ENCODE peak calls at places on chromosomes 11 and 22, in seven cellular contexts. S is tibial artery, Q is dorsolateral prefrontal cortex, P is mucosa of descending colon, B is ovary, O is skeletal muscle cell, A is left ventricle myocardium inferior. F is an unnamed sample.

GRCh38 chr11:74212533-74212932 is 41.4 kb downstream of the PPME1 start:
- DNase-seq in A (no peak), P (no peak), Q (no peak), S (no peak), O (no peak), B (no peak), F (no peak)

GRCh38 chr11:126318642-126319373 is 14.9 kb downstream of the DCPS start:
- DNase-seq in O (peak), A (peak), B (peak), S (peak), P (peak), Q (no peak), F (peak)

GRCh38 chr11:33534575-33534974 is 166.1 kb downstream of the C11orf91 start:
- DNase-seq in O (no peak), S (no peak), A (no peak), Q (no peak), B (no peak), P (no peak), F (no peak)

GRCh38 chr22:42769574-42770447 is 49.1 kb upstream of the A4GALT start:
- DNase-seq in B (peak), P (peak), O (peak), A (peak), S (peak), Q (no peak), F (no peak)

GRCh38 chr22:24379536-24379935 is 47.9 kb upstream of the ADORA2A start:
- DNase-seq in B (no peak), S (no peak), O (no peak), Q (no peak), P (no peak), A (no peak), F (peak)

GRCh38 chr11:125271436-125272064 is 107.0 kb downstream of the PKNOX2 start:
- DNase-seq in Q (no peak), P (no peak), O (no peak), B (no peak), A (no peak), S (no peak), F (no peak)

GRCh38 chr11:93570759-93571413 is 27.7 kb upstream of the SMCO4 start:
- DNase-seq in S (no peak), A (no peak), P (peak), Q (no peak), O (peak), B (peak), F (no peak)

GRCh38 chr11:95296621-95297025 is 65.6 kb upstream of the SESN3 start:
- DNase-seq in S (no peak), B (no peak), O (no peak), Q (no peak), A (no peak), P (no peak), F (no peak)

GRCh38 chr11:20873054-20873453 is 203.7 kb downstream of the NELL1 start:
- DNase-seq in Q (no peak), P (peak), O (no peak), S (no peak), A (no peak), B (no peak), F (peak)

GRCh38 chr11:6667733-6668374 is 12.2 kb upstream of the DCHS1 start:
- DNase-seq in S (no peak), Q (no peak), B (no peak), O (no peak), A (no peak), P (peak), F (peak)

GRCh38 chr11:61947486-61948210 is 2.5 kb upstream of the BEST1 start:
- DNase-seq in P (peak), Q (peak), A (peak), O (peak), S (peak), B (peak), F (peak)

GRCh38 chr11:76690736-76691135 is 20.2 kb upstream of the LRRC32 start:
- DNase-seq in B (no peak), A (no peak), O (peak), S (no peak), Q (no peak), P (no peak), F (no peak)

GRCh38 chr22:37731804-37732471 is 35.1 kb downstream of the TRIOBP start:
- DNase-seq in S (no peak), P (peak), O (no peak), Q (no peak), A (no peak), B (no peak), F (no peak)

GRCh38 chr11:73274722-73275380 is 2.7 kb downstream of the P2RY6 start:
- DNase-seq in S (no peak), A (no peak), Q (no peak), O (no peak), P (no peak), B (no peak), F (no peak)

DNA sequence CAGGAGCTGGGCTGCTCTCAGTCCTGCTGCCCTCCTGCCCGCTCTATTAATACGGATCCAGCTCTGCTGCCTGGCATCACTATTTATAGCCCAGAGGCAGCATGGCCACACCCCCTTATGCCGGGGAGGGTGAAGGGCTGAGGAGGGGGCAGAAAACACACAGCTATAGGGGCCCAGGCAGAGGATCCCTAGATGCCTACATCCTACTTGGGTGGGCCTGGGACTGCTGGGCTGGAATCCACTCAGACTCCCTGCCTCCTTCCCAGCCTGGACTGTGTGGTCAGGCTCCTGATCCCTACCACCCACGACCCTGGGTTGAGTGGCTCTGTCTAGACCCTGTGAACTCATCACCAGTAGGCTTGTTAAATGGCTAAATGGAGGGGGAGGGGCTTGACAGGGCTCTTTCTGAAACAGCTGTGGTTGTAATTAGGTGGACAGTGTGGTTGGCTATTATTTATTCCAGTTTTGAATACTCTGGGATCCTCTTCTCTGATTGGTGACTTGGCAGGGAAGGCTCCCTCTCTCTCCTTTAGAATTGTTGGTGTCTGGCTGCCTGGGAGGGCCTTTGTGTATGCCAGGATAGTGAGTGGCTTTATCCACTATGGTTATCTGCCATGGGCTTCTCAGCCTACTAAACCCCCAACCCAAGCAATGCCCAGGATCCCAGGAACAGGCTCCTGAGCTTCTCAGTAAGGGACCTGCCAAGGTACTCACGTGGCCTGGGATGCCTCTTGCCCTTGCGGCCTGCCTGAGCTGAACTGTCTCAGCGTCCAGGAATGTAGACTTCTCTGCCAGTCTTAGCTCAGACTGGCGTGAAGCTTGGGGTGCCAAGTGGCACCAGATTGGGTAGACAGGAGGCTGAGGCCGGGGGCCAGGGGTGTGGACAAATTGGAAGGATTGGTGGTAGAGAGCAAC is 15.2 kb downstream of the PHLDB1 start:
- DNase-seq in S (no peak), B (no peak), O (no peak), Q (no peak), A (peak), P (no peak), F (no peak)
- H3K4me3 ChIP-seq in S (peak), B (no peak), O (peak), Q (no peak), A (peak), P (no peak), F (no peak)

GRCh38 chr11:65491163-65491465 is 7.7 kb upstream of the MALAT1 start:
- DNase-seq in P (no peak), S (no peak), B (no peak), Q (no peak), O (no peak), A (peak), F (no peak)
- H3K4me3 ChIP-seq in P (no peak), S (peak), B (no peak), Q (no peak), O (no peak), A (peak), F (no peak)

GRCh38 chr22:50189849-50190181 is 4.1 kb downstream of the TRABD start:
- DNase-seq in S (no peak), B (no peak), O (no peak), P (no peak), Q (no peak), A (no peak), F (no peak)
- H3K4me3 ChIP-seq in S (peak), B (no peak), O (no peak), P (no peak), Q (no peak), A (peak), F (peak)

DNA sequence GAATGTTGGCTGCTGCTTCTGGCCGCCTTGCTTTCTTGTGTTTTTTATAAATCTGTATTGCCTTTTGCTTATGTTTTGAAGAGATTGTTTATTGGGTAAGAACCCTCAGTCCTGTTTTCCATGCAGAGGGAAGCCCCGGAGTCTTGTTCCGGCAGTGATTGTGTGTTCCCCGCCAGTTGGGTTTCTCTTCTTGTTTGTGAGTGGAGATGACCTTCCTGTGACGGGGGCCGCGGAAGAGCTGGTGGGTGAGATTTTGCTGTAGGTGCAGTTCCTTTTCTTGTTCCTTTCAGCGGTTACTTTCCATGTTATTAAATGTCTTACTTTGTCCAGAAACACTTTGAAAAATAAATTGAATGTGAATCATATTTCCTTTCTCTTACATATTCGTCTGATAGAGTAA is 8.3 kb downstream of the TBC1D22A start:
- DNase-seq in P (no peak), S (peak), B (no peak), Q (no peak), A (no peak), O (no peak), F (no peak)
- H3K4me3 ChIP-seq in P (no peak), S (no peak), B (no peak), Q (no peak), A (no peak), O (no peak), F (no peak)

F was measured in Jurkat, Clone E6-1.